ENCODE peak calls at places on chromosomes 2 and 18, in six cellular contexts. A is A549, B is IMR-90, L is Caco-2, O is heart right ventricle, K is esophagus squamous epithelium. H is an unnamed sample.

GRCh38 chr2:9793918-9794717 is 49.2 kb upstream of the TAF1B start:
- DNase-seq in L (no peak), B (no peak), O (no peak), A (no peak), K (no peak), H (no peak)

GRCh38 chr2:232331071-232331470 is 47.5 kb upstream of the ALPP start:
- DNase-seq in L (no peak), A (no peak), B (no peak), O (peak), K (no peak), H (no peak)

GRCh38 chr18:26438980-26439379 is 109.4 kb downstream of the KCTD1 start:
- DNase-seq in K (no peak), B (no peak), L (no peak), O (no peak), A (no peak), H (no peak)

GRCh38 chr2:8611712-8612111 is 70.1 kb upstream of the ID2 start:
- DNase-seq in L (peak), O (no peak), A (no peak), B (no peak), K (no peak), H (no peak)

GRCh38 chr2:126907671-126908070 is 9.0 kb downstream of the TEX51 start:
- DNase-seq in L (no peak), O (no peak), A (no peak), K (no peak), B (no peak), H (no peak)

GRCh38 chr18:59263566-59264135 is 9.6 kb downstream of the RAX start:
- DNase-seq in L (no peak), K (no peak), B (no peak), A (no peak), O (no peak), H (no peak)

GRCh38 chr2:99787762-99788382 is 298.1 kb upstream of the REV1 start:
- DNase-seq in A (no peak), K (no peak), O (no peak), L (no peak), B (peak), H (no peak)

GRCh38 chr2:79935771-79936657 is 368.5 kb downstream of the LRRTM1 start:
- DNase-seq in K (no peak), B (peak), O (no peak), L (peak), A (peak), H (peak)

GRCh38 chr2:107740300-107740699 is 86.4 kb upstream of the RGPD4 start:
- DNase-seq in K (no peak), L (no peak), O (no peak), A (no peak), B (no peak), H (no peak)

GRCh38 chr2:88055049-88055435 is 541 bp downstream of the KRCC1 start:
- DNase-seq in B (peak), O (no peak), A (peak), L (no peak), K (no peak), H (peak)

GRCh38 chr2:74552914-74553811 is 579 bp downstream of the LOXL3 start:
- DNase-seq in O (no peak), L (no peak), A (no peak), K (no peak), B (no peak), H (no peak)

GRCh38 chr2:69962986-69963730 is 1.7 kb upstream of the ASPRV1 start:
- DNase-seq in L (no peak), B (no peak), A (no peak), K (no peak), O (no peak), H (no peak)

GRCh38 chr2:159903404-159904126 is 105.6 kb upstream of the CD302 start:
- DNase-seq in O (peak), L (no peak), A (no peak), K (no peak), B (no peak), H (peak)

GRCh38 chr2:209579236-209579749 is 155.4 kb downstream of the MAP2 start:
- DNase-seq in A (no peak), B (no peak), O (peak), L (no peak), K (no peak), H (peak)

GRCh38 chr18:934518-935123 is 29.9 kb downstream of the ADCYAP1 start:
- DNase-seq in K (no peak), L (no peak), B (no peak), O (no peak), A (no peak), H (no peak)

GRCh38 chr18:21745234-21745633 is 4.6 kb downstream of the MIB1 start:
- DNase-seq in K (no peak), A (no peak), L (no peak), B (no peak), O (no peak), H (no peak)

GRCh38 chr2:221434155-221434554 is 137.9 kb downstream of the EPHA4 start:
- DNase-seq in K (no peak), O (no peak), A (no peak), L (no peak), B (no peak), H (peak)

GRCh38 chr2:225076125-225076524 is 33.9 kb upstream of the DOCK10 start:
- DNase-seq in K (no peak), A (no peak), B (peak), L (no peak), O (no peak), H (no peak)

GRCh38 chr18:11872479-11873136 is 21.4 kb downstream of the CHMP1B start:
- DNase-seq in L (peak), A (peak), K (no peak), B (no peak), O (no peak), H (peak)

GRCh38 chr18:10131783-10132381 is 218.1 kb downstream of the VAPA start:
- DNase-seq in A (no peak), K (no peak), B (no peak), L (peak), O (peak), H (peak)

GRCh38 chr2:161625996-161626395 is 1.8 kb downstream of the SLC4A10 start:
- DNase-seq in L (no peak), K (no peak), O (no peak), B (no peak), A (no peak), H (no peak)

GRCh38 chr2:119383410-119384140 is 16.8 kb downstream of the DBI start:
- DNase-seq in A (no peak), B (no peak), K (no peak), L (no peak), O (no peak), H (no peak)

GRCh38 chr2:40844353-40845277 is 392.7 kb upstream of the SLC8A1 start:
- DNase-seq in L (peak), K (no peak), A (peak), O (no peak), B (no peak), H (peak)

GRCh38 chr2:70942900-70943871 is 7.5 kb downstream of the ATP6V1B1 start:
- DNase-seq in K (no peak), A (no peak), L (no peak), O (no peak), B (peak), H (no peak)

GRCh38 chr2:105364436-105365139 is 27.2 kb downstream of the C2orf49 start:
- DNase-seq in A (no peak), L (no peak), O (no peak), B (no peak), K (no peak), H (no peak)

GRCh38 chr18:702957-703659 is 9.3 kb downstream of the ENOSF1 start:
- DNase-seq in L (no peak), K (no peak), B (peak), A (peak), O (no peak), H (peak)

GRCh38 chr2:240605867-240606743 is 19.2 kb upstream of the GPR35 start:
- DNase-seq in O (no peak), L (no peak), K (no peak), B (no peak), A (no peak), H (no peak)

GRCh38 chr18:43485565-43485964 is 208.3 kb upstream of the SYT4 start:
- DNase-seq in K (no peak), A (no peak), O (no peak), B (no peak), L (no peak), H (no peak)

GRCh38 chr2:56191617-56192016 is 7.8 kb downstream of the CCDC85A start:
- DNase-seq in A (peak), B (peak), L (peak), O (no peak), K (no peak), H (peak)

GRCh38 chr2:242010567-242011513 is 141.3 kb downstream of the RTP5 start:
- DNase-seq in B (peak), O (no peak), L (no peak), K (no peak), A (no peak), H (peak)

GRCh38 chr2:204871246-204871953 is 326.1 kb downstream of the PARD3B start:
- DNase-seq in K (no peak), B (peak), L (peak), O (no peak), A (peak), H (peak)
- TF ChIP-seq CTCF in K (peak), B (peak), L (peak), O (peak), A (peak), H (peak)

GRCh38 chr18:55296761-55297160 is 291.2 kb downstream of the TCF4 start:
- DNase-seq in B (no peak), L (no peak), K (no peak), O (no peak), A (no peak), H (no peak)
- H3K4me3 ChIP-seq in B (no peak), L (no peak), K (no peak), O (no peak), A (no peak), H (no peak)

GRCh38 chr18:50340078-50340477 is 34.8 kb upstream of the SKA1 start:
- DNase-seq in L (no peak), K (no peak), O (no peak), A (no peak), B (no peak), H (no peak)
- TF ChIP-seq CTCF in L (no peak), K (no peak), O (no peak), A (no peak), B (no peak), H (no peak)

GRCh38 chr18:3014501-3015202 is 1.7 kb upstream of the LPIN2 start:
- DNase-seq in A (no peak), L (no peak), B (no peak), O (no peak), K (no peak), H (no peak)
- H3K4me3 ChIP-seq in A (peak), L (no peak), B (no peak), O (no peak), K (peak), H (no peak)

GRCh38 chr2:152578573-152578972 is 138.7 kb downstream of the PRPF40A start:
- DNase-seq in K (no peak), O (no peak), L (no peak), B (no peak), A (no peak), H (no peak)
- TF ChIP-seq CTCF in K (no peak), O (no peak), L (no peak), B (no peak), A (no peak), H (no peak)

DNA sequence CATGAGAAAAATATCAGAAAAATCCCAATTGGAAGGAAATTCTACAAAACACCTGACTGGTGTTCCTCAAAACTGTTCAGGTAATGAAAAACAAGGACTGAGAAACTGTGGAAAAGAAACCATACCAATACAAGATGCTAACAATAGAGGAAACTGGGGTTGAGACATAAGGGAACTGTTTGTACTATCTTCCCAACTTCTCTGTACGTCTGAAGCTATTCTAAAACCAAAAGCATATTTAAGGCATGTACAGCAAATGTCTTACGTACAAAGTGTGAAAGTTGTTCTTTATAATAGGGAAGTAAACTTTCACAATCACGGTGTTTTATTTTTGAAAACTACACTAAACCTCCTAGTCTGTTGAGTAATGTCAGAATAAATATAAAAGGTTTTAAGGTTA is 776.2 kb upstream of the RAB6C start:
- DNase-seq in A (no peak), K (no peak), B (no peak), O (no peak), L (no peak), H (no peak)
- H3K4me3 ChIP-seq in A (no peak), K (no peak), B (no peak), O (no peak), L (no peak), H (no peak)

GRCh38 chr18:35343936-35344735 is at the start of gene ZNF24:
- DNase-seq in A (peak), B (peak), O (peak), K (peak), L (peak), H (peak)
- TF ChIP-seq CTCF in A (no peak), B (no peak), O (no peak), K (no peak), L (no peak), H (no peak)

GRCh38 chr2:219628986-219629901 is 1.8 kb downstream of the SLC4A3 start:
- DNase-seq in K (no peak), B (no peak), L (no peak), A (no peak), O (no peak), H (no peak)

GRCh38 chr2:219627105-219628100 is at the start of gene SLC4A3:
- DNase-seq in L (peak), O (peak), B (peak), A (no peak), K (no peak), H (no peak)

GRCh38 chr2:219629976-219630695 is 2.7 kb downstream of the SLC4A3 start:
- DNase-seq in A (no peak), K (no peak), O (peak), B (no peak), L (no peak), H (no peak)

GRCh38 chr2:219626540-219626939 is 890 bp upstream of the SLC4A3 start:
- DNase-seq in A (no peak), K (no peak), L (no peak), O (no peak), B (no peak), H (no peak)

GRCh38 chr2:219628235-219628985 is 980 bp downstream of the SLC4A3 start:
- DNase-seq in L (no peak), O (no peak), A (no peak), K (no peak), B (no peak), H (no peak)
- H3K4me3 ChIP-seq in L (peak), O (peak), A (peak), K (peak), B (peak), H (peak)